ENCODE peak calls at places on chromosomes 16 and 17, in six cellular contexts. J is GM12878, G is K562, U is H1, P is HepG2, M is HCT116. V is an unnamed sample.

GRCh38 chr16:86777098-86777946 is 199.0 kb downstream of the FOXL1 start:
- DNase-seq in J (no peak), P (no peak), U (no peak), G (no peak), M (no peak), V (no peak)

GRCh38 chr16:53991181-53992056 is 287.5 kb downstream of the FTO start:
- DNase-seq in G (no peak), M (no peak), J (no peak), U (no peak), P (peak), V (no peak)

GRCh38 chr16:5412721-5413120 is 315.1 kb upstream of the EEF2KMT start:
- DNase-seq in G (no peak), J (no peak), P (no peak), M (no peak), U (peak), V (no peak)

GRCh38 chr16:6032438-6032837 is 934.8 kb upstream of the EEF2KMT start:
- DNase-seq in P (no peak), M (no peak), G (no peak), U (no peak), J (no peak), V (no peak)

GRCh38 chr16:47732806-47733150 is 271.6 kb downstream of the PHKB start:
- DNase-seq in U (no peak), J (no peak), G (no peak), M (peak), P (no peak), V (no peak)

GRCh38 chr17:2929881-2930533 is 133.4 kb downstream of the OR1D5 start:
- DNase-seq in J (no peak), M (peak), P (peak), U (peak), G (peak), V (peak)

GRCh38 chr16:81604960-81605383 is 160.4 kb downstream of the CMIP start:
- DNase-seq in U (no peak), G (no peak), J (no peak), P (no peak), M (no peak), V (no peak)

GRCh38 chr17:80720624-80721577 is 176.3 kb downstream of the RPTOR start:
- DNase-seq in P (no peak), G (no peak), J (no peak), U (no peak), M (no peak), V (no peak)

GRCh38 chr17:36524428-36524876 is 10.2 kb downstream of the MYO19 start:
- DNase-seq in P (no peak), G (no peak), M (no peak), J (no peak), U (no peak), V (no peak)

GRCh38 chr16:70653809-70654771 is 7.7 kb downstream of the IL34 start:
- DNase-seq in U (peak), G (peak), M (peak), P (peak), J (peak), V (peak)

GRCh38 chr17:57357392-57357784 is 101.1 kb downstream of the MSI2 start:
- DNase-seq in M (no peak), U (no peak), G (no peak), P (no peak), J (no peak), V (no peak)

GRCh38 chr16:50273888-50274770 is 7.8 kb downstream of the ADCY7 start:
- DNase-seq in M (no peak), U (no peak), J (peak), G (peak), P (no peak), V (no peak)

GRCh38 chr16:85399583-85400284 is 213.4 kb upstream of the GSE1 start:
- DNase-seq in J (no peak), P (no peak), G (no peak), M (no peak), U (peak), V (no peak)

GRCh38 chr17:33112763-33113162 is 121.1 kb downstream of the SPACA3 start:
- DNase-seq in U (no peak), P (no peak), M (peak), J (no peak), G (no peak), V (no peak)

GRCh38 chr16:50616386-50616785 is 64.7 kb downstream of the SNX20 start:
- DNase-seq in U (no peak), M (no peak), J (no peak), P (no peak), G (no peak), V (no peak)

GRCh38 chr17:67390006-67390645 is 13.0 kb downstream of the PITPNC1 start:
- DNase-seq in G (no peak), J (no peak), M (no peak), P (no peak), U (no peak), V (no peak)

GRCh38 chr17:67393809-67394418 is 16.8 kb downstream of the PITPNC1 start:
- DNase-seq in J (no peak), G (no peak), M (no peak), P (no peak), U (no peak), V (no peak)

GRCh38 chr17:67388986-67389385 is 11.9 kb downstream of the PITPNC1 start:
- DNase-seq in P (no peak), J (no peak), G (no peak), U (no peak), M (no peak), V (no peak)

GRCh38 chr17:67392111-67392510 is 15.0 kb downstream of the PITPNC1 start:
- DNase-seq in P (no peak), J (no peak), G (no peak), M (no peak), U (no peak), V (no peak)

DNA sequence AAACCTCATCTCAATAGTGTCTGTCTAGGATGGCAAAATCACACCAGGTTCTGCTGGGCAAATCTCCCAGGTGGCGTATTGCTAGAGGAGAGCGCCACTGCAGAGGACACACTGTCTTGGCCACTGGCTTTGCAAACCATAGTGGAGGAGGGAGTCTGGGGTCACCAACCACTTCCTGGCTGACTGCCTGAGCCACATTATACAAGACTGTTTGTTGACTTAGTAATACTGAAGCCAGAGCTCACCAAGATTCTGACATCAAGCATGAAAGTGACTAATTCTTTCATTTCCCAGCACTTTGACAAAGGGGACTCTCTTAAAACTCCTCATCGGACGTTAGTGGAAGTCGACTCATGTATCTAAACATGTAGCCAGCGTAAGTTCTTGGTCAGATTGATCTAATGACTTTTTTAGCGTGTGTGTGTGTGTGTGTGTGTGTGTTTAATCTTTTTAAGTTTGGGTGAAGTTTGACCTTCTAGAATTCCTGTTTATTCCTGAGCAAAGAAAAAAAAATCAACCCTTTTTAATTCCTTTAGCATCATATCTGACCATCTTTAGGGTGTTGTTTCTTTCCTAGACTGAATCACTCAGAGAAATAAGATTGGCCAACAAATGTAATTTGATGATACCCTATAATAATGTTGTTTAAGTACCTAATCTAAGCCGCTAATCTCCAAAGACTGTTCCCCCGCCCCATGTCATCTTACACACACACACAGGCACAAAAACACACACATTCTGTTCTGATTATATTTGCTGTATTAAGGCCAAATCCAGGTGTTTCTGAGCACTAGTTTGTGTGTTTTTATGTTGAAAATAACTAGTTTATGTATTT is 13.8 kb downstream of the PITPNC1 start:
- DNase-seq in G (no peak), M (peak), U (no peak), J (peak), P (peak), V (no peak)
- TF ChIP-seq ZNF274 in G (no peak), M (no peak), U (no peak), J (no peak), P (peak), V (no peak)

DNA sequence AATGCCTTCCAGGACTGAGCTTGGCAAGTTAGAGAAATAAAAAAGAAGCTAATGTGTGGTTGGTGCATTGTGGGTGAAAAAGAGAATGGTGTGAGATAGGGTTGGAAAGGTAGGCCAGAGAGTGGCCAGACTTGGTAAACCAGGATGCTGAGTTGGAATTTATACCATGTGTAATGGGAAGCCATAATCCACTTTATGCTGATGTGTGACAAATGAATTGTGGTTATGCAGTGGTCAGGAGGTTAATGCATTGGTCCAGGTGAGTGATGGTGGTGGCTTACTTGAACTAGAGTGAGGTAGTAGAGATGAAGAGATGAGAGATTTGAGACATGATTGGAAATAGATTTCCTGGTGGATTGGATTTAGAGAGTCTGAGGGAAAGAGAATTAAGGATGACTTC is 1.0 kb downstream of the PFAS start:
- DNase-seq in P (no peak), U (no peak), J (no peak), M (no peak), G (no peak), V (no peak)
- H3K4me3 ChIP-seq in P (peak), U (peak), J (peak), M (peak), G (peak), V (peak)

GRCh38 chr17:34358631-34359030 is 2.4 kb downstream of the CCL13 start:
- DNase-seq in G (no peak), M (no peak), U (no peak), P (no peak), J (no peak), V (no peak)

GRCh38 chr17:34363183-34363661 is at the start of gene CCL1:
- DNase-seq in P (no peak), M (no peak), G (no peak), U (no peak), J (no peak), V (no peak)

GRCh38 chr17:34361478-34362061 is 1.5 kb downstream of the CCL1 start:
- DNase-seq in M (peak), U (peak), G (peak), P (peak), J (no peak), V (peak)

GRCh38 chr17:34357398-34357797 is 1.1 kb downstream of the CCL13 start:
- DNase-seq in M (no peak), J (no peak), P (no peak), U (no peak), G (no peak), V (no peak)

DNA sequence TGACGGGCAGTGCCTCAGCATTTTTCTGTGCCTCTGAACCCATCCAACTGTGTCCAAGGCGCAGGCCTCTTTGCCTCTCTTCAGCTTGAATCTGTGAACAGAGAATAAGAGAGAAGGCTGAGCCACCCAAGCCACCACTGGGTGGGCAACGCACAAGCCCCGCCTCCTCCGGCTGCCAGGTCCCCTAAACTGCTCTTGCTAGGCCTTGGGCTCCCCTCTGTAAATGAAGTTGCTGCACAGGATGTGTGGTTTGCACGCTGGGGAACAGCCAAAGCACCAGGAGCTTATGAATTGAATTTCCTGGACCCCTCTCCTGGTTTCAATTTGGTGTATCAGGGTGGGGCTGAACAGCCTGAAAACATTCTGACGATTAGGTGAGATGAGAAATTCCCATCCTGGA is 2.5 kb downstream of the CCL1 start:
- DNase-seq in U (no peak), J (no peak), G (no peak), M (no peak), P (no peak), V (no peak)
- TF ChIP-seq ZNF274 in U (no peak), J (no peak), G (no peak), M (no peak), P (no peak), V (no peak)

GRCh38 chr17:49903523-49903922 is 55.7 kb upstream of the TAC4 start:
- DNase-seq in J (no peak), U (no peak), P (no peak), G (no peak), M (no peak), V (no peak)

GRCh38 chr17:49908782-49909714 is 59.9 kb upstream of the DLX4 start:
- DNase-seq in M (no peak), J (no peak), G (no peak), U (no peak), P (no peak), V (no peak)

GRCh38 chr17:49904904-49905303 is 57.0 kb upstream of the TAC4 start:
- DNase-seq in G (no peak), M (no peak), U (no peak), P (no peak), J (no peak), V (no peak)

GRCh38 chr17:49907279-49907678 is 59.4 kb upstream of the TAC4 start:
- DNase-seq in M (no peak), U (no peak), P (no peak), J (no peak), G (no peak), V (no peak)

GRCh38 chr17:49906511-49907136 is 58.8 kb upstream of the TAC4 start:
- DNase-seq in J (no peak), M (no peak), P (no peak), U (no peak), G (no peak), V (no peak)
- H3K4me3 ChIP-seq in J (no peak), M (no peak), P (no peak), U (no peak), G (no peak), V (no peak)

GRCh38 chr16:31464348-31464769 is 5.1 kb downstream of the ARMC5 start:
- DNase-seq in M (no peak), G (peak), P (no peak), J (no peak), U (no peak), V (no peak)

GRCh38 chr16:31464781-31465260 is 5.5 kb downstream of the ARMC5 start:
- DNase-seq in M (no peak), J (no peak), G (no peak), U (no peak), P (no peak), V (no peak)

GRCh38 chr16:31466381-31466841 is 5.5 kb upstream of the TGFB1I1 start:
- DNase-seq in P (no peak), M (no peak), J (no peak), U (no peak), G (no peak), V (no peak)

GRCh38 chr16:31467151-31467550 is 4.8 kb upstream of the TGFB1I1 start:
- DNase-seq in P (no peak), M (no peak), G (no peak), U (no peak), J (no peak), V (no peak)

GRCh38 chr16:31465788-31466370 is 6.1 kb upstream of the TGFB1I1 start:
- DNase-seq in M (no peak), J (no peak), P (no peak), G (no peak), U (no peak), V (no peak)
- TF ChIP-seq ZNF274 in M (no peak), J (no peak), P (no peak), G (no peak), U (no peak), V (no peak)

GRCh38 chr17:76368545-76368944 is 14.8 kb upstream of the PRPSAP1 start:
- DNase-seq in M (no peak), U (peak), G (no peak), J (no peak), P (no peak), V (no peak)

GRCh38 chr17:76369804-76370203 is 14.6 kb upstream of the SPHK1 start:
- DNase-seq in U (no peak), M (no peak), J (no peak), G (no peak), P (no peak), V (no peak)

GRCh38 chr17:76367647-76368046 is 13.9 kb upstream of the PRPSAP1 start:
- DNase-seq in U (no peak), J (no peak), G (no peak), P (peak), M (no peak), V (no peak)

GRCh38 chr17:76371656-76372628 is 12.5 kb upstream of the SPHK1 start:
- DNase-seq in M (no peak), U (no peak), P (no peak), J (no peak), G (no peak), V (no peak)

GRCh38 chr17:76370261-76370993 is 14.0 kb upstream of the SPHK1 start:
- DNase-seq in J (no peak), U (no peak), P (no peak), M (no peak), G (peak), V (no peak)
- H3K4me3 ChIP-seq in J (no peak), U (no peak), P (no peak), M (no peak), G (no peak), V (no peak)

GRCh38 chr17:79633154-79633553 is 22.3 kb upstream of the RBFOX3 start:
- DNase-seq in U (peak), J (no peak), G (no peak), P (no peak), M (no peak), V (no peak)

GRCh38 chr17:79630120-79630519 is 19.3 kb upstream of the RBFOX3 start:
- DNase-seq in P (no peak), M (no peak), G (no peak), J (no peak), U (peak), V (no peak)

GRCh38 chr17:79632432-79632735 is 21.5 kb upstream of the RBFOX3 start:
- DNase-seq in U (peak), M (no peak), J (no peak), G (no peak), P (no peak), V (no peak)

GRCh38 chr17:79630821-79631639 is 20.2 kb upstream of the RBFOX3 start:
- DNase-seq in M (no peak), G (no peak), P (no peak), U (peak), J (no peak), V (no peak)

DNA sequence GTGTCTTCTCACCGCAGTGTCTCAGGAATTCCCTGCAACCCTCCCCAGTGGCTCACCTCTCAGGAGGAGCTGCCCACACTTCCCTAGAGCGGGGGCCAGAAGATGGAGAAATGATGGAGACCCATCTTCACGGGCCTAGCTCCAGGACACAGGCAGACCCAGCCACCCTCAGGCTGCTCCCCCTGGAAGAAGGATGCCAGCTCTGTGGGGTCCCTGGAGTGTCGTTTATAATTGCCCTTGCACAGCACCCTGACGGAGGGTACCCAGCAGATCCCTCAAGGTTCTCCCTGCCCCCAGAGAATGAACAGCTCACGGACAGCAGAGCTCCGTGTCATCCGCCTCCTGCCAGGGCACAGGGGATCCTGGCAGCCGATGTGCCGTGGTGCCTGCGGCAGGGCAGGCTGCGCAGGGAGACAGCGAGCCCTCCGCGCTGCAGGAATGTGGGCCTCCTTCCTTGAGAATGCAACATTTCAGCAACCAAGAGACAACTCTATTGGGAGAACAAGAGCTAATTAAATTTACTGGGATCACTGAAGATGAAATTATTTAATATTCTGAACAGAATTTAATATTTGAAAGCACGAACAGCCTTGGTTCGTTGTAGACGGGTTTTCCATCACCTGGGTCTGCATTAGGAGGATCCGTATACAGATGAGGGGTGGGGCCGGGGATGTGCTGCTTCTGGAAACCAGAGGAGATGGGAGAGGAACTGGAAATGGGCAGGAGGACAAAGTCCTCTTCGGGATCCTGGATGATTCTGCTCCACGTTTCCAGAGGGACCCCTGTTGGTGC is 21.0 kb upstream of the RBFOX3 start:
- DNase-seq in P (no peak), G (no peak), M (no peak), J (no peak), U (peak), V (no peak)
- TF ChIP-seq ZNF274 in P (no peak), G (no peak), M (no peak), J (no peak), U (no peak), V (no peak)

V was measured in NT2/D1.